ENCODE peak calls at places on chromosomes 12 and 14, in nine cellular contexts. W, F, E, T, U, H, G, P and K are unnamed samples.

GRCh38 chr14:60723218-60724079 is 702 bp downstream of the SIX4 start:
- DNase-seq in T (peak), F (peak), G (peak), P (peak), W (peak), U (peak), H (peak), E (no peak), K (peak)

GRCh38 chr14:96905825-96906224 is 108.6 kb downstream of the VRK1 start:
- DNase-seq in E (no peak), H (no peak), U (no peak), F (no peak), T (peak), G (no peak), P (no peak), W (no peak), K (peak)

GRCh38 chr12:29980304-29980703 is 196.6 kb upstream of the TMTC1 start:
- DNase-seq in U (no peak), F (peak), E (no peak), T (no peak), W (no peak), G (no peak), P (no peak), H (no peak), K (no peak)

GRCh38 chr12:93243689-93244513 is 133.8 kb upstream of the NUDT4 start:
- DNase-seq in E (no peak), H (peak), W (no peak), G (peak), F (peak), T (peak), U (peak), P (no peak), K (no peak)

GRCh38 chr14:51305761-51306160 is 65.7 kb downstream of the TMX1 start:
- DNase-seq in W (no peak), U (no peak), T (no peak), F (no peak), G (no peak), P (no peak), E (no peak), H (no peak), K (no peak)

GRCh38 chr14:77051101-77051500 is 22.6 kb upstream of the IRF2BPL start:
- DNase-seq in H (peak), G (no peak), U (no peak), W (no peak), T (no peak), F (no peak), E (peak), P (peak), K (no peak)

GRCh38 chr14:74852922-74853530 is 22.9 kb downstream of the PROX2 start:
- DNase-seq in H (peak), F (peak), T (no peak), G (no peak), P (no peak), W (no peak), U (no peak), E (no peak), K (no peak)

GRCh38 chr14:91220581-91221000 is 23.9 kb downstream of the GPR68 start:
- DNase-seq in G (no peak), H (no peak), U (no peak), P (peak), F (no peak), T (no peak), E (no peak), W (no peak), K (no peak)

GRCh38 chr14:102888748-102889147 is 33.7 kb upstream of the AMN start:
- DNase-seq in F (no peak), W (no peak), T (no peak), H (no peak), P (no peak), E (no peak), G (no peak), U (no peak), K (no peak)